ENCODE peak calls at places on chromosomes 13 and 19, in seven cellular contexts. One of them, this sample, is unnamed.

GRCh38 chr13:43785681-43786471 is 896 bp downstream of the ENOX1 start:
- DNase-seq in caudate nucleus: peak
- DNase-seq in ovary: peak
- DNase-seq in stimulated activated CD8-positive, alpha-beta memory T cell treated with anti-CD3 and anti-CD28 coated beads, Interleukin-4, amount 100 ng/mL, for 24 hours: no peak
- DNase-seq in activated CD4-positive, CD25-positive, alpha-beta regulatory T cell treated with anti-CD3 and anti-CD28 coated beads, Interleukin-2, amount 50 U/mL, for 16 hours: no peak
- DNase-seq in uterus: peak
- DNase-seq in upper lobe of left lung: peak
- DNase-seq in this sample: no peak

GRCh38 chr13:80131204-80131603 is 209.7 kb downstream of the SPRY2 start:
- DNase-seq in ovary: peak
- DNase-seq in activated CD4-positive, CD25-positive, alpha-beta regulatory T cell treated with anti-CD3 and anti-CD28 coated beads, Interleukin-2, amount 50 U/mL, for 16 hours: no peak
- DNase-seq in upper lobe of left lung: peak
- DNase-seq in stimulated activated CD8-positive, alpha-beta memory T cell treated with anti-CD3 and anti-CD28 coated beads, Interleukin-4, amount 100 ng/mL, for 24 hours: no peak
- DNase-seq in uterus: peak
- DNase-seq in caudate nucleus: peak
- DNase-seq in this sample: no peak

GRCh38 chr13:73938375-73939070 is 195.7 kb downstream of the KLF12 start:
- DNase-seq in upper lobe of left lung: no peak
- DNase-seq in activated CD4-positive, CD25-positive, alpha-beta regulatory T cell treated with anti-CD3 and anti-CD28 coated beads, Interleukin-2, amount 50 U/mL, for 16 hours: no peak
- DNase-seq in caudate nucleus: no peak
- DNase-seq in stimulated activated CD8-positive, alpha-beta memory T cell treated with anti-CD3 and anti-CD28 coated beads, Interleukin-4, amount 100 ng/mL, for 24 hours: no peak
- DNase-seq in ovary: no peak
- DNase-seq in uterus: no peak
- DNase-seq in this sample: no peak

GRCh38 chr19:2207991-2208860 is 27.9 kb downstream of the PLEKHJ1 start:
- DNase-seq in ovary: no peak
- DNase-seq in caudate nucleus: peak
- DNase-seq in upper lobe of left lung: peak
- DNase-seq in uterus: no peak
- DNase-seq in stimulated activated CD8-positive, alpha-beta memory T cell treated with anti-CD3 and anti-CD28 coated beads, Interleukin-4, amount 100 ng/mL, for 24 hours: peak
- DNase-seq in activated CD4-positive, CD25-positive, alpha-beta regulatory T cell treated with anti-CD3 and anti-CD28 coated beads, Interleukin-2, amount 50 U/mL, for 16 hours: no peak
- DNase-seq in this sample: no peak

GRCh38 chr13:110648155-110648819 is 32.9 kb downstream of the NAXD start:
- DNase-seq in caudate nucleus: no peak
- DNase-seq in ovary: no peak
- DNase-seq in activated CD4-positive, CD25-positive, alpha-beta regulatory T cell treated with anti-CD3 and anti-CD28 coated beads, Interleukin-2, amount 50 U/mL, for 16 hours: no peak
- DNase-seq in stimulated activated CD8-positive, alpha-beta memory T cell treated with anti-CD3 and anti-CD28 coated beads, Interleukin-4, amount 100 ng/mL, for 24 hours: no peak
- DNase-seq in upper lobe of left lung: no peak
- DNase-seq in uterus: no peak
- DNase-seq in this sample: no peak

GRCh38 chr13:74134777-74135305 is 637 bp upstream of the KLF12 start:
- DNase-seq in upper lobe of left lung: peak
- DNase-seq in ovary: no peak
- DNase-seq in activated CD4-positive, CD25-positive, alpha-beta regulatory T cell treated with anti-CD3 and anti-CD28 coated beads, Interleukin-2, amount 50 U/mL, for 16 hours: no peak
- DNase-seq in uterus: peak
- DNase-seq in caudate nucleus: no peak
- DNase-seq in stimulated activated CD8-positive, alpha-beta memory T cell treated with anti-CD3 and anti-CD28 coated beads, Interleukin-4, amount 100 ng/mL, for 24 hours: peak
- DNase-seq in this sample: peak

GRCh38 chr19:51185868-51186215 is 39.0 kb upstream of the CD33 start:
- DNase-seq in caudate nucleus: no peak
- DNase-seq in ovary: no peak
- DNase-seq in activated CD4-positive, CD25-positive, alpha-beta regulatory T cell treated with anti-CD3 and anti-CD28 coated beads, Interleukin-2, amount 50 U/mL, for 16 hours: no peak
- DNase-seq in uterus: no peak
- DNase-seq in upper lobe of left lung: no peak
- DNase-seq in stimulated activated CD8-positive, alpha-beta memory T cell treated with anti-CD3 and anti-CD28 coated beads, Interleukin-4, amount 100 ng/mL, for 24 hours: no peak
- DNase-seq in this sample: no peak

GRCh38 chr13:40406405-40407138 is 259.9 kb downstream of the FOXO1 start:
- DNase-seq in uterus: peak
- DNase-seq in stimulated activated CD8-positive, alpha-beta memory T cell treated with anti-CD3 and anti-CD28 coated beads, Interleukin-4, amount 100 ng/mL, for 24 hours: no peak
- DNase-seq in ovary: no peak
- DNase-seq in activated CD4-positive, CD25-positive, alpha-beta regulatory T cell treated with anti-CD3 and anti-CD28 coated beads, Interleukin-2, amount 50 U/mL, for 16 hours: no peak
- DNase-seq in caudate nucleus: no peak
- DNase-seq in upper lobe of left lung: no peak
- DNase-seq in this sample: no peak

GRCh38 chr19:30207357-30207756 is 164.8 kb upstream of the ZNF536 start:
- DNase-seq in ovary: no peak
- DNase-seq in activated CD4-positive, CD25-positive, alpha-beta regulatory T cell treated with anti-CD3 and anti-CD28 coated beads, Interleukin-2, amount 50 U/mL, for 16 hours: no peak
- DNase-seq in upper lobe of left lung: no peak
- DNase-seq in caudate nucleus: no peak
- DNase-seq in uterus: no peak
- DNase-seq in stimulated activated CD8-positive, alpha-beta memory T cell treated with anti-CD3 and anti-CD28 coated beads, Interleukin-4, amount 100 ng/mL, for 24 hours: no peak
- DNase-seq in this sample: no peak

GRCh38 chr19:11141937-11142527 is 13.6 kb downstream of the SPC24 start:
- DNase-seq in stimulated activated CD8-positive, alpha-beta memory T cell treated with anti-CD3 and anti-CD28 coated beads, Interleukin-4, amount 100 ng/mL, for 24 hours: no peak
- DNase-seq in caudate nucleus: no peak
- DNase-seq in ovary: peak
- DNase-seq in upper lobe of left lung: no peak
- DNase-seq in activated CD4-positive, CD25-positive, alpha-beta regulatory T cell treated with anti-CD3 and anti-CD28 coated beads, Interleukin-2, amount 50 U/mL, for 16 hours: no peak
- DNase-seq in uterus: no peak
- DNase-seq in this sample: no peak

GRCh38 chr13:97194473-97194872 is 27.7 kb upstream of the MBNL2 start:
- DNase-seq in uterus: no peak
- DNase-seq in stimulated activated CD8-positive, alpha-beta memory T cell treated with anti-CD3 and anti-CD28 coated beads, Interleukin-4, amount 100 ng/mL, for 24 hours: no peak
- DNase-seq in caudate nucleus: no peak
- DNase-seq in activated CD4-positive, CD25-positive, alpha-beta regulatory T cell treated with anti-CD3 and anti-CD28 coated beads, Interleukin-2, amount 50 U/mL, for 16 hours: no peak
- DNase-seq in upper lobe of left lung: no peak
- DNase-seq in ovary: no peak
- DNase-seq in this sample: no peak

GRCh38 chr19:13850910-13851753 is 25.8 kb upstream of the NANOS3 start:
- DNase-seq in stimulated activated CD8-positive, alpha-beta memory T cell treated with anti-CD3 and anti-CD28 coated beads, Interleukin-4, amount 100 ng/mL, for 24 hours: peak
- DNase-seq in upper lobe of left lung: peak
- DNase-seq in uterus: peak
- DNase-seq in ovary: peak
- DNase-seq in caudate nucleus: peak
- DNase-seq in activated CD4-positive, CD25-positive, alpha-beta regulatory T cell treated with anti-CD3 and anti-CD28 coated beads, Interleukin-2, amount 50 U/mL, for 16 hours: no peak
- DNase-seq in this sample: no peak

GRCh38 chr13:99087954-99088491 is 110.2 kb upstream of the DOCK9 start:
- DNase-seq in ovary: no peak
- DNase-seq in stimulated activated CD8-positive, alpha-beta memory T cell treated with anti-CD3 and anti-CD28 coated beads, Interleukin-4, amount 100 ng/mL, for 24 hours: no peak
- DNase-seq in uterus: no peak
- DNase-seq in caudate nucleus: no peak
- DNase-seq in activated CD4-positive, CD25-positive, alpha-beta regulatory T cell treated with anti-CD3 and anti-CD28 coated beads, Interleukin-2, amount 50 U/mL, for 16 hours: no peak
- DNase-seq in upper lobe of left lung: peak
- DNase-seq in this sample: no peak

GRCh38 chr19:16258440-16258903 is 60.8 kb downstream of the AP1M1 start:
- DNase-seq in upper lobe of left lung: peak
- DNase-seq in uterus: peak
- DNase-seq in caudate nucleus: no peak
- DNase-seq in stimulated activated CD8-positive, alpha-beta memory T cell treated with anti-CD3 and anti-CD28 coated beads, Interleukin-4, amount 100 ng/mL, for 24 hours: no peak
- DNase-seq in activated CD4-positive, CD25-positive, alpha-beta regulatory T cell treated with anti-CD3 and anti-CD28 coated beads, Interleukin-2, amount 50 U/mL, for 16 hours: no peak
- DNase-seq in ovary: peak
- DNase-seq in this sample: no peak

GRCh38 chr19:34588846-34589245 is 88.1 kb downstream of the SCGB2B2 start:
- DNase-seq in caudate nucleus: no peak
- DNase-seq in ovary: no peak
- DNase-seq in uterus: no peak
- DNase-seq in activated CD4-positive, CD25-positive, alpha-beta regulatory T cell treated with anti-CD3 and anti-CD28 coated beads, Interleukin-2, amount 50 U/mL, for 16 hours: no peak
- DNase-seq in upper lobe of left lung: no peak
- DNase-seq in stimulated activated CD8-positive, alpha-beta memory T cell treated with anti-CD3 and anti-CD28 coated beads, Interleukin-4, amount 100 ng/mL, for 24 hours: no peak
- DNase-seq in this sample: no peak

GRCh38 chr13:39811051-39811450 is 155.6 kb downstream of the COG6 start:
- DNase-seq in upper lobe of left lung: peak
- DNase-seq in caudate nucleus: no peak
- DNase-seq in uterus: no peak
- DNase-seq in activated CD4-positive, CD25-positive, alpha-beta regulatory T cell treated with anti-CD3 and anti-CD28 coated beads, Interleukin-2, amount 50 U/mL, for 16 hours: no peak
- DNase-seq in stimulated activated CD8-positive, alpha-beta memory T cell treated with anti-CD3 and anti-CD28 coated beads, Interleukin-4, amount 100 ng/mL, for 24 hours: no peak
- DNase-seq in ovary: no peak
- DNase-seq in this sample: no peak

GRCh38 chr19:55549500-55550320 is 4.4 kb upstream of the SBK3 start:
- DNase-seq in upper lobe of left lung: no peak
- DNase-seq in activated CD4-positive, CD25-positive, alpha-beta regulatory T cell treated with anti-CD3 and anti-CD28 coated beads, Interleukin-2, amount 50 U/mL, for 16 hours: no peak
- DNase-seq in uterus: no peak
- DNase-seq in ovary: no peak
- DNase-seq in stimulated activated CD8-positive, alpha-beta memory T cell treated with anti-CD3 and anti-CD28 coated beads, Interleukin-4, amount 100 ng/mL, for 24 hours: no peak
- DNase-seq in caudate nucleus: no peak
- DNase-seq in this sample: no peak

GRCh38 chr19:12112238-12112637 is 27.9 kb downstream of the ZNF20 start:
- DNase-seq in ovary: no peak
- DNase-seq in stimulated activated CD8-positive, alpha-beta memory T cell treated with anti-CD3 and anti-CD28 coated beads, Interleukin-4, amount 100 ng/mL, for 24 hours: no peak
- DNase-seq in caudate nucleus: no peak
- DNase-seq in uterus: no peak
- DNase-seq in upper lobe of left lung: no peak
- DNase-seq in activated CD4-positive, CD25-positive, alpha-beta regulatory T cell treated with anti-CD3 and anti-CD28 coated beads, Interleukin-2, amount 50 U/mL, for 16 hours: no peak
- DNase-seq in this sample: no peak

GRCh38 chr13:111176421-111176820 is 61.3 kb downstream of the ARHGEF7 start:
- DNase-seq in uterus: no peak
- DNase-seq in stimulated activated CD8-positive, alpha-beta memory T cell treated with anti-CD3 and anti-CD28 coated beads, Interleukin-4, amount 100 ng/mL, for 24 hours: no peak
- DNase-seq in upper lobe of left lung: no peak
- DNase-seq in caudate nucleus: no peak
- DNase-seq in activated CD4-positive, CD25-positive, alpha-beta regulatory T cell treated with anti-CD3 and anti-CD28 coated beads, Interleukin-2, amount 50 U/mL, for 16 hours: no peak
- DNase-seq in ovary: no peak
- DNase-seq in this sample: no peak

GRCh38 chr13:44352671-44353070 is 21.0 kb upstream of the SERP2 start:
- DNase-seq in upper lobe of left lung: no peak
- DNase-seq in uterus: no peak
- DNase-seq in caudate nucleus: no peak
- DNase-seq in ovary: no peak
- DNase-seq in stimulated activated CD8-positive, alpha-beta memory T cell treated with anti-CD3 and anti-CD28 coated beads, Interleukin-4, amount 100 ng/mL, for 24 hours: no peak
- DNase-seq in activated CD4-positive, CD25-positive, alpha-beta regulatory T cell treated with anti-CD3 and anti-CD28 coated beads, Interleukin-2, amount 50 U/mL, for 16 hours: no peak
- DNase-seq in this sample: no peak

GRCh38 chr19:2969104-2969504 is 8.3 kb upstream of the TLE6 start:
- DNase-seq in uterus: peak
- DNase-seq in upper lobe of left lung: no peak
- DNase-seq in caudate nucleus: no peak
- DNase-seq in ovary: peak
- DNase-seq in activated CD4-positive, CD25-positive, alpha-beta regulatory T cell treated with anti-CD3 and anti-CD28 coated beads, Interleukin-2, amount 50 U/mL, for 16 hours: no peak
- DNase-seq in stimulated activated CD8-positive, alpha-beta memory T cell treated with anti-CD3 and anti-CD28 coated beads, Interleukin-4, amount 100 ng/mL, for 24 hours: no peak
- DNase-seq in this sample: no peak

GRCh38 chr13:96032717-96033116 is 20.5 kb downstream of the UGGT2 start:
- DNase-seq in ovary: no peak
- DNase-seq in stimulated activated CD8-positive, alpha-beta memory T cell treated with anti-CD3 and anti-CD28 coated beads, Interleukin-4, amount 100 ng/mL, for 24 hours: no peak
- DNase-seq in uterus: no peak
- DNase-seq in caudate nucleus: no peak
- DNase-seq in upper lobe of left lung: no peak
- DNase-seq in activated CD4-positive, CD25-positive, alpha-beta regulatory T cell treated with anti-CD3 and anti-CD28 coated beads, Interleukin-2, amount 50 U/mL, for 16 hours: no peak
- DNase-seq in this sample: no peak

This sample was measured in NK-92 treated with Interleukin-12 subunit alpha and Interleukin-12 subunit beta, amount 100 ng/mL, for 24 hours.